ENCODE peak calls at places on chromosomes 7 and 10, in eight cellular contexts. L is GM10248; W is naive thymus-derived CD8-positive, alpha-beta T cell; J is fibroblast of lung; Z is stimulated activated naive CD4-positive, alpha-beta T cell; O is stimulated activated CD8-positive, alpha-beta memory T cell treated with anti-CD3 and anti-CD28 coated beads, Interleukin-15, amount 100 ng/mL, for 24 hours; D is stimulated activated CD4-positive, alpha-beta T cell treated with anti-CD3 and anti-CD28 coated beads, Interleukin-1b, Interleukin-23, amount 100 ng/mL, for 24 hours; H is DMS79. I is an unnamed sample.

GRCh38 chr7:134899729-134900128 is 86.6 kb upstream of the AGBL3 start:
- DNase-seq in J (no peak), L (no peak), W (no peak), O (no peak), Z (no peak), D (no peak), H (no peak), I (no peak)

GRCh38 chr7:155785536-155785935 is 26.7 kb downstream of the SHH start:
- DNase-seq in Z (no peak), L (no peak), J (peak), O (no peak), W (no peak), H (no peak), D (no peak), I (no peak)

GRCh38 chr10:62352356-62352963 is 21.7 kb upstream of the ZNF365 start:
- DNase-seq in O (no peak), H (no peak), Z (no peak), W (no peak), D (peak), L (no peak), J (peak), I (no peak)

GRCh38 chr7:91565499-91566331 is 301.5 kb downstream of the FZD1 start:
- DNase-seq in J (peak), L (no peak), Z (no peak), O (no peak), D (no peak), W (no peak), H (peak), I (peak)

GRCh38 chr7:70647801-70648491 is 484.0 kb upstream of the GALNT17 start:
- DNase-seq in Z (peak), D (peak), O (peak), L (peak), W (peak), J (no peak), H (no peak), I (no peak)

GRCh38 chr7:135562720-135563119 is 5.0 kb downstream of the NUP205 start:
- DNase-seq in H (no peak), J (no peak), L (no peak), W (no peak), Z (no peak), O (no peak), D (no peak), I (no peak)

GRCh38 chr10:28471705-28472050 is 61.2 kb upstream of the WAC start:
- DNase-seq in O (no peak), L (no peak), D (no peak), Z (no peak), J (no peak), H (no peak), W (no peak), I (no peak)

GRCh38 chr10:35495521-35496238 is 109.5 kb upstream of the GJD4 start:
- DNase-seq in W (no peak), L (peak), Z (no peak), D (no peak), O (no peak), H (no peak), J (peak), I (no peak)

GRCh38 chr7:104156842-104157277 is 51.0 kb downstream of the ORC5 start:
- DNase-seq in H (no peak), O (no peak), W (no peak), J (peak), D (no peak), Z (no peak), L (no peak), I (no peak)

GRCh38 chr10:88991161-88991899 is 732 bp downstream of the FAS start:
- DNase-seq in J (peak), Z (peak), L (peak), D (peak), O (peak), W (peak), H (peak), I (peak)

GRCh38 chr10:120969219-120969645 is 118.1 kb downstream of the WDR11 start:
- DNase-seq in J (no peak), L (no peak), O (no peak), D (no peak), W (no peak), H (no peak), Z (no peak), I (no peak)

GRCh38 chr7:155953781-155954549 is 141.7 kb upstream of the SHH start:
- DNase-seq in Z (no peak), W (no peak), O (no peak), L (no peak), H (no peak), D (no peak), J (no peak), I (no peak)

GRCh38 chr10:47379445-47379785 is 4.7 kb downstream of the ZNF488 start:
- DNase-seq in H (no peak), J (no peak), W (no peak), Z (no peak), D (no peak), L (no peak), O (no peak), I (no peak)

GRCh38 chr10:93573051-93573909 is 6.8 kb downstream of the FFAR4 start:
- DNase-seq in L (no peak), D (no peak), J (no peak), O (no peak), H (no peak), Z (no peak), W (no peak), I (no peak)

GRCh38 chr10:9596368-9596920 is 1421.2 kb upstream of the CELF2 start:
- DNase-seq in W (no peak), D (no peak), J (peak), O (no peak), Z (no peak), H (no peak), L (no peak), I (no peak)

GRCh38 chr10:100748251-100749058 is 3.1 kb downstream of the PAX2 start:
- DNase-seq in H (no peak), W (no peak), O (no peak), Z (no peak), L (no peak), J (no peak), D (no peak), I (no peak)

GRCh38 chr10:79392506-79393176 is 45.4 kb downstream of the PPIF start:
- DNase-seq in O (no peak), D (no peak), L (no peak), J (no peak), H (no peak), Z (no peak), W (no peak), I (no peak)

GRCh38 chr7:133941496-133941895 is 185.6 kb upstream of the LRGUK start:
- DNase-seq in D (no peak), W (no peak), Z (no peak), J (peak), L (no peak), O (no peak), H (no peak), I (no peak)

GRCh38 chr10:133311570-133311969 is 2.9 kb downstream of the ZNF511 start:
- DNase-seq in D (no peak), H (no peak), Z (no peak), J (no peak), L (no peak), W (no peak), O (no peak), I (no peak)

GRCh38 chr10:62454696-62455451 is 80.7 kb downstream of the ZNF365 start:
- DNase-seq in W (no peak), Z (no peak), J (peak), L (no peak), O (no peak), H (no peak), D (no peak), I (peak)

GRCh38 chr10:130400890-130401289 is 264.7 kb downstream of the GLRX3 start:
- DNase-seq in H (no peak), W (no peak), O (no peak), Z (no peak), L (no peak), J (no peak), D (no peak), I (no peak)

GRCh38 chr7:141481971-141482370 is 69.2 kb upstream of the AGK start:
- DNase-seq in W (no peak), Z (no peak), O (no peak), L (no peak), J (no peak), D (no peak), H (no peak), I (no peak)

GRCh38 chr10:60426425-60426824 is 36.8 kb upstream of the ANK3 start:
- DNase-seq in D (no peak), J (peak), L (no peak), O (no peak), W (no peak), Z (no peak), H (no peak), I (no peak)

GRCh38 chr10:28594401-28594800 is 61.5 kb downstream of the WAC start:
- DNase-seq in W (no peak), L (no peak), D (no peak), J (no peak), H (no peak), Z (peak), O (no peak), I (no peak)

GRCh38 chr7:34389332-34390078 is 268.5 kb upstream of the NPSR1 start:
- DNase-seq in H (no peak), D (no peak), W (no peak), J (no peak), L (no peak), Z (no peak), O (no peak), I (no peak)

GRCh38 chr10:48609441-48609840 is 4.6 kb upstream of the ARHGAP22 start:
- DNase-seq in O (no peak), D (no peak), W (no peak), L (no peak), Z (no peak), J (no peak), H (no peak), I (peak)

GRCh38 chr7:116431783-116432182 is 67.8 kb upstream of the CAV2 start:
- DNase-seq in L (no peak), Z (no peak), W (no peak), J (no peak), H (no peak), O (no peak), D (no peak), I (no peak)

GRCh38 chr7:39745320-39745719 is 121.9 kb downstream of the RALA start:
- DNase-seq in L (no peak), Z (no peak), J (no peak), H (no peak), O (no peak), W (no peak), D (no peak), I (no peak)

GRCh38 chr7:107446988-107447387 is 22.9 kb upstream of the GPR22 start:
- DNase-seq in D (no peak), J (no peak), O (no peak), L (no peak), Z (no peak), H (no peak), W (no peak), I (no peak)

I was measured in suprapubic skin.